ENCODE peak calls at places on chromosomes 1 and 21, in five cellular contexts. R, Q, S, X and J are unnamed samples.

GRCh38 chr1:37726191-37726590 is 33.9 kb downstream of the CDCA8 start:
- DNase-seq in R (no peak), Q (no peak), S (no peak), X (no peak), J (no peak)

GRCh38 chr1:23369335-23370013 is at the start of gene ZNF436:
- DNase-seq in R (peak), Q (peak), S (peak), X (no peak), J (peak)

GRCh38 chr1:225736651-225737097 is 41.0 kb upstream of the SRP9 start:
- DNase-seq in R (no peak), Q (peak), S (no peak), X (no peak), J (no peak)

GRCh38 chr21:42002421-42002958 is 7.7 kb downstream of the ZBTB21 start:
- DNase-seq in R (no peak), Q (peak), S (no peak), X (peak), J (no peak)

GRCh38 chr1:173206816-173207595 is at the start of gene TNFSF4:
- DNase-seq in R (peak), Q (peak), S (no peak), X (no peak), J (no peak)

GRCh38 chr1:54112027-54112426 is 40.8 kb downstream of the CDCP2 start:
- DNase-seq in R (no peak), Q (no peak), S (no peak), X (no peak), J (no peak)

GRCh38 chr1:89363196-89363595 is 663 bp upstream of the GBP6 start:
- DNase-seq in R (no peak), Q (peak), S (no peak), X (no peak), J (no peak)

GRCh38 chr1:213530607-213531320 is 457.0 kb upstream of the PROX1 start:
- DNase-seq in R (no peak), Q (no peak), S (no peak), X (no peak), J (no peak)

GRCh38 chr1:229674042-229674441 is 48.0 kb downstream of the URB2 start:
- DNase-seq in R (no peak), Q (no peak), S (no peak), X (no peak), J (no peak)

GRCh38 chr1:160108888-160109662 is 6.5 kb upstream of the ATP1A2 start:
- DNase-seq in R (no peak), Q (peak), S (no peak), X (peak), J (no peak)

GRCh38 chr1:16677552-16678423 is 11.0 kb upstream of the RNU1-3 start:
- DNase-seq in R (peak), Q (peak), S (no peak), X (peak), J (no peak)

GRCh38 chr1:33057095-33057494 is 20.4 kb upstream of the AK2 start:
- DNase-seq in R (no peak), Q (no peak), S (no peak), X (no peak), J (no peak)

GRCh38 chr21:35703704-35704103 is 356.6 kb downstream of the SETD4 start:
- DNase-seq in R (no peak), Q (no peak), S (no peak), X (no peak), J (no peak)

GRCh38 chr21:33230518-33231324 is 983 bp downstream of the IFNAR2 start:
- DNase-seq in R (peak), Q (peak), S (no peak), X (no peak), J (no peak)

GRCh38 chr1:82614090-82614489 is 813.4 kb downstream of the ADGRL2 start:
- DNase-seq in R (no peak), Q (no peak), S (no peak), X (no peak), J (no peak)

GRCh38 chr1:2215909-2216766 is 12.0 kb upstream of the SKI start:
- DNase-seq in R (peak), Q (no peak), S (no peak), X (no peak), J (no peak)

GRCh38 chr1:29197590-29197924 is 15.9 kb upstream of the SRSF4 start:
- DNase-seq in R (no peak), Q (peak), S (peak), X (no peak), J (no peak)

GRCh38 chr21:36079010-36079649 is 9.3 kb downstream of the CBR1 start:
- DNase-seq in R (no peak), Q (no peak), S (peak), X (no peak), J (no peak)

GRCh38 chr1:206484901-206485300 is 14.6 kb downstream of the IKBKE start:
- DNase-seq in R (no peak), Q (no peak), S (no peak), X (no peak), J (no peak)

GRCh38 chr1:27525296-27526271 is 35.6 kb upstream of the WASF2 start:
- DNase-seq in R (peak), Q (peak), S (no peak), X (no peak), J (no peak)

GRCh38 chr1:228236744-228237143 is 28.9 kb downstream of the OBSCN start:
- DNase-seq in R (no peak), Q (peak), S (peak), X (no peak), J (no peak)

GRCh38 chr1:24060482-24060881 is 51.5 kb downstream of the MYOM3 start:
- DNase-seq in R (no peak), Q (no peak), S (no peak), X (no peak), J (no peak)

GRCh38 chr1:46102769-46103476 is 29.5 kb downstream of the PIK3R3 start:
- DNase-seq in R (no peak), Q (no peak), S (no peak), X (no peak), J (peak)

GRCh38 chr1:5979536-5980313 is 12.5 kb downstream of the NPHP4 start:
- DNase-seq in R (no peak), Q (no peak), S (no peak), X (no peak), J (no peak)

GRCh38 chr1:242245255-242245654 is 246.4 kb upstream of the MAP1LC3C start:
- DNase-seq in R (no peak), Q (no peak), S (no peak), X (no peak), J (no peak)

GRCh38 chr1:182952677-182953444 is at the start of gene SHCBP1L:
- DNase-seq in R (no peak), Q (peak), S (no peak), X (no peak), J (no peak)

GRCh38 chr1:31155216-31155806 is 84.4 kb downstream of the NKAIN1 start:
- DNase-seq in R (peak), Q (peak), S (peak), X (no peak), J (no peak)

GRCh38 chr1:247337250-247337746 is 5.6 kb upstream of the ZNF496 start:
- DNase-seq in R (peak), Q (peak), S (no peak), X (no peak), J (no peak)

GRCh38 chr1:17239420-17239819 is 9.5 kb upstream of the PADI3 start:
- DNase-seq in R (no peak), Q (peak), S (no peak), X (peak), J (peak)

GRCh38 chr1:6490181-6491075 is 1.0 kb downstream of the PLEKHG5 start:
- DNase-seq in R (peak), Q (peak), S (peak), X (peak), J (peak)

DNA sequence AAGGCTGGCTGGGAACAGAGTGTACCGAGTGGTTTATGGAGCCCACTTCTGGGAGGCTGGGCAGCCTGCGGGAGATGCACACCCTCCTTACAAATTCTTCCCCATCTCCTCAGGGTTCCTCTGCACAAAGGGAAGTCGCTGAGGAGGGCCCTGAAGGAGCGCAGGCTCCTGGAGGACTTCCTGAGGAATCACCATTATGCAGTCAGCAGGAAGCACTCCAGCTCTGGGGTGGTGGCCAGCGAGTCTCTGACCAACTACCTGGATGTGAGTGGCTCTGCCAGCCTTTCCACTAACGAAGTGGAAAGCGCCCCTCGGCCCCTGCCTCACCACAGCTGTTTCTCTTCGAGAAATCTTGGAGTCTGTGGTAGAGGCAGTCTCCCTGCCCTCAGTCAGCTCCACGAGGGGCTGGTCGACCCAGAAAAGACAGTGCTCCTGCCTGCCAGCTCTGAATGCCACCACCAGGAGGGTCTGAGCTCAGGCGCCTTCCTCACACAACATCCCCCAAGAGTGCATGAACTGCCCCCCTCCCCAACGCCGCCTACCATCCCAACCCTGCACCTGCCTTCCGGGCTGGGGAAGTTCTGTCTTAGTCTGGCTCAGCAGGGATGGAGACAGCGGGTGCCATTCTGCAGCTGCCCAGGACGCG is 31.8 kb downstream of the PROK1 start:
- DNase-seq in R (no peak), Q (peak), S (no peak), X (no peak), J (no peak)
- H3K4me3 ChIP-seq in R (no peak), Q (no peak), S (no peak), X (no peak), J (no peak)

GRCh38 chr1:235090406-235091069 is 38.1 kb downstream of the TOMM20 start:
- DNase-seq in R (no peak), Q (peak), S (no peak), X (no peak), J (no peak)

GRCh38 chr1:235088907-235089306 is 39.7 kb downstream of the TOMM20 start:
- DNase-seq in R (no peak), Q (no peak), S (no peak), X (no peak), J (no peak)

GRCh38 chr1:235095938-235096562 is 32.6 kb downstream of the TOMM20 start:
- DNase-seq in R (no peak), Q (no peak), S (no peak), X (no peak), J (no peak)

GRCh38 chr1:235093685-235094592 is 34.7 kb downstream of the TOMM20 start:
- DNase-seq in R (peak), Q (peak), S (peak), X (no peak), J (no peak)

DNA sequence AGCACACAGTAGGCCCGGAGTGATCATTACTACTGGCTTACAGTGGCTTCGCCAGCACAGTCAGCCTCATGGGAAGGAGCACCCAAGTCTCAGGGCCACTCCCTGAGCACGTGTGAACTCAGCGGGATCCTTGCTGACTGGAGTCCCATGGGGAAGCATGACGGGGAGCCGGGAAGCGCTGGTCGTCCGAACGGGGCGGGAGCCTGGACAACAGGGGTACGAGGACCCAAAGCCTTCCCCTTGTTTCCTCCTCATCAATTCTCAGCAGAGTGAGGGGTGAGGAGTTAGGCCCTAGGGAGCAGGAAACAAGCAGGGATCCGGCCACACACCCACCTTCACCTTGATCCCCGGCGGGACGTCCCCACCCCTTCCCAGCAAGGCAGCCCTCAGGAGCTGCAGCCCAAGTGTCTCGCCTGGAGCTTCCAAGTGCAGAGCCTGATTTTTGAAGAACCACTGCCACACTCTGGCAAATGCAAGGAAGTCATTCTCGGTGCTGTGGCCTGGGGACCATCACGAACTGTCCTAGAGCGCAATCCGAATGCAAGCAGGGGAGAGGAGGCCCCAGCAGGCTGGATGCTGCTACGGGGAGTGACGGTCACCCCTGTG is 35.5 kb downstream of the TOMM20 start:
- DNase-seq in R (peak), Q (peak), S (peak), X (no peak), J (no peak)
- TF ChIP-seq CTCF in R (peak), Q (peak), S (no peak), X (no peak), J (peak)

GRCh38 chr1:212288614-212289013 is 3.4 kb downstream of the PPP2R5A start:
- DNase-seq in R (no peak), Q (peak), S (no peak), X (no peak), J (peak)
- H3K4me3 ChIP-seq in R (no peak), Q (peak), S (peak), X (peak), J (peak)

DNA sequence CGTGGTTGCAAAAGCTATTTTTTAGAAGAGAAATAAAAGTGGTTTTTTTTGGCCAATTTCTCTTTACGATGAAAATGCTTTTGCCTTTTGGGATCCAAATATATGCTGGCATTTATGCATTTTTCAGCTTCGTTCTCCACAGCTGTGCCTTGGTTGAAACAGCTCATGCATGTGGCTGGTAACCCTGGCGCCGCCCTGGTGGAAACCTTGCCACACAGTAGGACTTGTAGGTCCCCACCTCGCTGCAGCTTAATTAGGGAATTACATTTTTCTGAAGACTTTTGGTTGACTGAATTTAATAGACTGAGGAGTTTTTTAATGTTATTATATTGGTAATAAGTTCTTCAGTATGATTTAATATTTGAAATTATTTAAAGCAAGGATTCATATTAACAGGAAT is 12.7 kb upstream of the PCP4 start:
- DNase-seq in R (no peak), Q (no peak), S (no peak), X (no peak), J (no peak)
- TF ChIP-seq CTCF in R (no peak), Q (no peak), S (no peak), X (no peak), J (peak)

GRCh38 chr21:38298833-38299232 is 42.0 kb downstream of the KCNJ15 start:
- DNase-seq in R (no peak), Q (no peak), S (no peak), X (no peak), J (no peak)
- H3K4me3 ChIP-seq in R (no peak), Q (no peak), S (no peak), X (no peak), J (no peak)

GRCh38 chr1:185720633-185721272 is 13.4 kb upstream of the HMCN1 start:
- DNase-seq in R (no peak), Q (peak), S (no peak), X (peak), J (peak)

GRCh38 chr1:185716095-185716494 is 18.1 kb upstream of the HMCN1 start:
- DNase-seq in R (no peak), Q (no peak), S (no peak), X (no peak), J (no peak)

GRCh38 chr1:185721553-185721952 is 12.6 kb upstream of the HMCN1 start:
- DNase-seq in R (no peak), Q (no peak), S (no peak), X (no peak), J (no peak)

DNA sequence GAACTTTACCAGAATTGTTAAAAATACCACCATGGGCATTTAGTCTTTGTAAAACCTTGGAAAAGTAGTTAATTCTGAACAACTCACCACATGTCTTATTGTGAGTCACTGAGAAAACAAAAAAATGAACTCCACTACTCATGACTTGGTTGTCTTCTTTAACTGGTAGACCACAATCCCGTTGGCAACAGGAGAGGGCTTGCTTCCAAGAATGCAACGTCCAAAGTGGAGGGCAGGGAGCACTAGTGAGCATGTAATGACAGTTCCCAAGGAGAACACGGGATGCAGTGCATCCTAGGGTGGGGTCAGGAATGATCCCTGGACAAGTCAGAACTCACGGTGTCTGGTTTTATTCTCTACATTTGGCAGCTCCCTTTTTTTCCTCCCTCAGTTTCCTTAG is 15.2 kb upstream of the HMCN1 start:
- DNase-seq in R (no peak), Q (peak), S (no peak), X (peak), J (peak)
- TF ChIP-seq CTCF in R (no peak), Q (peak), S (no peak), X (peak), J (peak)

DNA sequence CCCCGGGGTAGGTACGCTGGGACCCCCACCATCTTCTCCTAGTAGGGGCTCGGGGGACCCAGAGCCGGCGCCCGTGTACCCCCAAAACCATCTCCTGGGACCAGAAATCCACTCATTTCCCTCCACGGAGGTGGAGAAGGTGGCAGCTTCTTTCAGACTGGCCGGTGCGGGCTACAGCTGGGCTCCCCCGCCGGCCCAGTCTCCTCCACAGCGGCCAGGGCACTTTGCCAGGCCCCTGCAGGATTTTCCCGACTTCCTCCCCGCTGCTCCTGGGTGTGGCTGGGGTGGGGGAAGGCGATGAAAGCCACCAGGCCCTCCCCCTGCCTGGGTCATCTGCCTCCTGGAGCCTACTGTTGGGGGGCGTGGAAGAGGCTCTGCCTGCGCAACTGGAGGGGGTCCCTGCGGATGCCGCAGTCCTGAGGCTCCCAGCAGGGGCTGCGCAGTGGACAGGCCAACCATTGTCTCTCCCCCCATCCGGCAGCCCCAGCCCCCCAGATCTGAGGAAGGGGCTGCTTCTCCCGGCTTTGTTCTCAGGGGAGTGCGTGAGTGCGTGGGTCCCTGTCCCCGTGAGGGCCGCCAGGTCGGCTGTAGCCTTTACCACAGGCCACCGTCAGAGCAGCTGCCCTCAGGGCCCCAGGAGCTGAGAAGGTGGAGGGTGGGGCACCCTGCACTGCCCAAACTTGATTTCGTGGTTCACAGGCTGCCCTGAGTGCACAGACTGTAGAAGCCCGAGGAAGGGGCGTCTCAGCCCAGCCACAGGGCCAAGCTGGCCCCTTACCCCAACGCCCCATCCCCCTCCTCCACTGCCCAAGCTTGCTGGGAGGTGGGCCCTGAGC is 1.3 kb downstream of the AGRN start:
- DNase-seq in R (peak), Q (peak), S (peak), X (no peak), J (no peak)
- H3K4me3 ChIP-seq in R (peak), Q (peak), S (peak), X (peak), J (peak)